ENCODE peak calls at places on chromosomes 4 and X, in nine cellular contexts. One of them, this sample, is unnamed.

GRCh38 chr4:140085062-140085622 is 68.8 kb downstream of the MAML3 start:
- DNase-seq in CD8-positive, alpha-beta T cell: no peak
- DNase-seq in body of pancreas: no peak
- DNase-seq in endodermal cell: no peak
- DNase-seq in nephron progenitor cell: no peak
- DNase-seq in foreskin fibroblast: no peak
- DNase-seq in AG04450: no peak
- DNase-seq in activated B cell treated with CpG ODN at 0.5 μM for 24 hours: no peak
- DNase-seq in HFFc6: peak; percentile 28
- DNase-seq in this sample: no peak

GRCh38 chr4:602559-602942 is 22.8 kb upstream of the PDE6B start:
- DNase-seq in HFFc6: no peak
- DNase-seq in foreskin fibroblast: no peak
- DNase-seq in nephron progenitor cell: peak; percentile 88
- DNase-seq in endodermal cell: peak; percentile 99
- DNase-seq in body of pancreas: peak; percentile 72
- DNase-seq in AG04450: no peak
- DNase-seq in CD8-positive, alpha-beta T cell: peak; percentile 30
- DNase-seq in activated B cell treated with CpG ODN at 0.5 μM for 24 hours: no peak
- DNase-seq in this sample: peak; percentile 85

GRCh38 chr4:153438916-153439756 is 27.0 kb upstream of the TMEM131L start:
- DNase-seq in endodermal cell: no peak
- DNase-seq in CD8-positive, alpha-beta T cell: no peak
- DNase-seq in foreskin fibroblast: no peak
- DNase-seq in body of pancreas: no peak
- DNase-seq in activated B cell treated with CpG ODN at 0.5 μM for 24 hours: peak; percentile 37
- DNase-seq in nephron progenitor cell: no peak
- DNase-seq in AG04450: no peak
- DNase-seq in HFFc6: no peak
- DNase-seq in this sample: no peak

GRCh38 chr4:56512166-56512565 is 6.6 kb downstream of the ARL9 start:
- DNase-seq in foreskin fibroblast: no peak
- DNase-seq in activated B cell treated with CpG ODN at 0.5 μM for 24 hours: no peak
- DNase-seq in body of pancreas: no peak
- DNase-seq in CD8-positive, alpha-beta T cell: no peak
- DNase-seq in endodermal cell: no peak
- DNase-seq in AG04450: no peak
- DNase-seq in nephron progenitor cell: no peak
- DNase-seq in HFFc6: peak; percentile 5
- DNase-seq in this sample: no peak

GRCh38 chrX:100895365-100896075 is 21.4 kb upstream of the NOX1 start:
- DNase-seq in endodermal cell: peak; percentile 72
- DNase-seq in HFFc6: peak; percentile 36
- DNase-seq in activated B cell treated with CpG ODN at 0.5 μM for 24 hours: no peak
- DNase-seq in nephron progenitor cell: peak; percentile 3
- DNase-seq in foreskin fibroblast: peak; percentile 22
- DNase-seq in AG04450: no peak
- DNase-seq in CD8-positive, alpha-beta T cell: no peak
- DNase-seq in body of pancreas: peak; percentile 9
- DNase-seq in this sample: no peak

GRCh38 chrX:120023259-120023658 is 54.2 kb downstream of the RHOXF2B start:
- DNase-seq in HFFc6: no peak
- DNase-seq in AG04450: no peak
- DNase-seq in nephron progenitor cell: no peak
- DNase-seq in CD8-positive, alpha-beta T cell: no peak
- DNase-seq in foreskin fibroblast: no peak
- DNase-seq in activated B cell treated with CpG ODN at 0.5 μM for 24 hours: no peak
- DNase-seq in endodermal cell: no peak
- DNase-seq in body of pancreas: peak; percentile 21
- DNase-seq in this sample: no peak

GRCh38 chrX:17032351-17032750 is 85.9 kb downstream of the REPS2 start:
- DNase-seq in CD8-positive, alpha-beta T cell: no peak
- DNase-seq in HFFc6: no peak
- DNase-seq in endodermal cell: no peak
- DNase-seq in foreskin fibroblast: peak; percentile 64
- DNase-seq in AG04450: no peak
- DNase-seq in nephron progenitor cell: no peak
- DNase-seq in body of pancreas: peak; percentile 52
- DNase-seq in activated B cell treated with CpG ODN at 0.5 μM for 24 hours: no peak
- DNase-seq in this sample: no peak

GRCh38 chr4:119984998-119985397 is 81.7 kb downstream of the MAD2L1 start:
- DNase-seq in CD8-positive, alpha-beta T cell: no peak
- DNase-seq in foreskin fibroblast: no peak
- DNase-seq in AG04450: no peak
- DNase-seq in nephron progenitor cell: no peak
- DNase-seq in body of pancreas: no peak
- DNase-seq in activated B cell treated with CpG ODN at 0.5 μM for 24 hours: no peak
- DNase-seq in endodermal cell: no peak
- DNase-seq in HFFc6: no peak
- DNase-seq in this sample: no peak

GRCh38 chr4:82599336-82599735 is 37.5 kb upstream of the TMEM150C start:
- DNase-seq in CD8-positive, alpha-beta T cell: no peak
- DNase-seq in HFFc6: no peak
- DNase-seq in endodermal cell: peak; percentile 81
- DNase-seq in activated B cell treated with CpG ODN at 0.5 μM for 24 hours: no peak
- DNase-seq in foreskin fibroblast: no peak
- DNase-seq in body of pancreas: no peak
- DNase-seq in nephron progenitor cell: no peak
- DNase-seq in AG04450: no peak
- DNase-seq in this sample: no peak

GRCh38 chr4:28792917-28793597 is 1927.1 kb upstream of the PCDH7 start:
- DNase-seq in endodermal cell: no peak
- DNase-seq in body of pancreas: no peak
- DNase-seq in AG04450: no peak
- DNase-seq in nephron progenitor cell: no peak
- DNase-seq in activated B cell treated with CpG ODN at 0.5 μM for 24 hours: no peak
- DNase-seq in CD8-positive, alpha-beta T cell: no peak
- DNase-seq in HFFc6: no peak
- DNase-seq in foreskin fibroblast: no peak
- DNase-seq in this sample: no peak

GRCh38 chr4:166724369-166724768 is 509.9 kb downstream of the SPOCK3 start:
- DNase-seq in HFFc6: no peak
- DNase-seq in endodermal cell: no peak
- DNase-seq in body of pancreas: no peak
- DNase-seq in activated B cell treated with CpG ODN at 0.5 μM for 24 hours: no peak
- DNase-seq in CD8-positive, alpha-beta T cell: no peak
- DNase-seq in foreskin fibroblast: no peak
- DNase-seq in AG04450: no peak
- DNase-seq in nephron progenitor cell: no peak
- DNase-seq in this sample: no peak

GRCh38 chr4:180993179-180993841 is 1249.9 kb upstream of the TENM3 start:
- DNase-seq in CD8-positive, alpha-beta T cell: no peak
- DNase-seq in AG04450: no peak
- DNase-seq in HFFc6: no peak
- DNase-seq in foreskin fibroblast: no peak
- DNase-seq in nephron progenitor cell: no peak
- DNase-seq in activated B cell treated with CpG ODN at 0.5 μM for 24 hours: no peak
- DNase-seq in body of pancreas: no peak
- DNase-seq in endodermal cell: no peak
- DNase-seq in this sample: no peak

GRCh38 chr4:80462537-80463207 is 127.1 kb downstream of the CFAP299 start:
- DNase-seq in CD8-positive, alpha-beta T cell: no peak
- DNase-seq in AG04450: no peak
- DNase-seq in nephron progenitor cell: no peak
- DNase-seq in endodermal cell: no peak
- DNase-seq in HFFc6: no peak
- DNase-seq in activated B cell treated with CpG ODN at 0.5 μM for 24 hours: no peak
- DNase-seq in body of pancreas: no peak
- DNase-seq in foreskin fibroblast: no peak
- DNase-seq in this sample: no peak

GRCh38 chr4:185108669-185109068 is 34.4 kb upstream of the SLC25A4 start:
- DNase-seq in endodermal cell: no peak
- DNase-seq in foreskin fibroblast: no peak
- DNase-seq in activated B cell treated with CpG ODN at 0.5 μM for 24 hours: no peak
- DNase-seq in CD8-positive, alpha-beta T cell: no peak
- DNase-seq in nephron progenitor cell: no peak
- DNase-seq in AG04450: no peak
- DNase-seq in HFFc6: no peak
- DNase-seq in body of pancreas: peak; percentile 43
- DNase-seq in this sample: no peak

GRCh38 chrX:97126020-97126419 is 242.3 kb downstream of the RPA4 start:
- DNase-seq in body of pancreas: no peak
- DNase-seq in AG04450: no peak
- DNase-seq in nephron progenitor cell: no peak
- DNase-seq in endodermal cell: no peak
- DNase-seq in HFFc6: peak; percentile 8
- DNase-seq in activated B cell treated with CpG ODN at 0.5 μM for 24 hours: no peak
- DNase-seq in foreskin fibroblast: peak; percentile 34
- DNase-seq in CD8-positive, alpha-beta T cell: no peak
- DNase-seq in this sample: no peak

DNA sequence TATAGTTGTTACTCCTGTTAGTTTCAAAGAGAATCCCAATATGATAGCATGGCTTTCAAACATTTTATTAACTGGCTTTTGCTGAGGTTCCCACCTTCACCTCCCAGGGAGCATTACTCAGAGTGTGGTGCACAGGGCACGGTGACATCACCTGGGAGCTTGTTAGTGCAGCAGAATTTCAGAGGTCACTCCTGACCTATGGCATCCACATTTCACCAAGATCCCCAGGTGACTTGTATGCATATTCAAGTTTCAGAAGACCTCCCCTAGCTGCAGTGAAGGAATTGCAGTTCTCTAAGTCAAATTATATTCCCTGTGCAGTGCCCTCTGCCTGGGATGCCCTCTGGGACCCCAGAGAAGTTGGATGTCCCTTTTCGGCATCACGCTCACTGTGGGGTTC is 29.7 kb upstream of the LNX1 start:
- DNase-seq in nephron progenitor cell: no peak
- DNase-seq in CD8-positive, alpha-beta T cell: no peak
- DNase-seq in HFFc6: no peak
- DNase-seq in activated B cell treated with CpG ODN at 0.5 μM for 24 hours: no peak
- DNase-seq in body of pancreas: no peak
- DNase-seq in AG04450: no peak
- DNase-seq in endodermal cell: peak; percentile 50
- DNase-seq in foreskin fibroblast: no peak
- DNase-seq in this sample: no peak
- TF ChIP-seq CTCF in nephron progenitor cell: no peak
- TF ChIP-seq CTCF in CD8-positive, alpha-beta T cell: no peak
- TF ChIP-seq CTCF in HFFc6: peak; percentile 30
- TF ChIP-seq CTCF in activated B cell treated with CpG ODN at 0.5 μM for 24 hours: no peak
- TF ChIP-seq CTCF in body of pancreas: no peak
- TF ChIP-seq CTCF in AG04450: peak; percentile 22
- TF ChIP-seq CTCF in endodermal cell: peak; percentile 63
- TF ChIP-seq CTCF in foreskin fibroblast: no peak
- TF ChIP-seq CTCF in this sample: peak; percentile 32

GRCh38 chr4:62410371-62411003 is 1210.4 kb downstream of the ADGRL3 start:
- DNase-seq in body of pancreas: no peak
- DNase-seq in CD8-positive, alpha-beta T cell: no peak
- DNase-seq in foreskin fibroblast: no peak
- DNase-seq in HFFc6: no peak
- DNase-seq in endodermal cell: no peak
- DNase-seq in activated B cell treated with CpG ODN at 0.5 μM for 24 hours: no peak
- DNase-seq in AG04450: no peak
- DNase-seq in nephron progenitor cell: no peak
- DNase-seq in this sample: no peak

GRCh38 chr4:62407534-62407933 is 1207.4 kb downstream of the ADGRL3 start:
- DNase-seq in HFFc6: no peak
- DNase-seq in foreskin fibroblast: no peak
- DNase-seq in nephron progenitor cell: no peak
- DNase-seq in activated B cell treated with CpG ODN at 0.5 μM for 24 hours: no peak
- DNase-seq in endodermal cell: no peak
- DNase-seq in CD8-positive, alpha-beta T cell: no peak
- DNase-seq in body of pancreas: no peak
- DNase-seq in AG04450: no peak
- DNase-seq in this sample: no peak

GRCh38 chr4:62408467-62408866 is 1208.3 kb downstream of the ADGRL3 start:
- DNase-seq in foreskin fibroblast: no peak
- DNase-seq in AG04450: no peak
- DNase-seq in activated B cell treated with CpG ODN at 0.5 μM for 24 hours: no peak
- DNase-seq in CD8-positive, alpha-beta T cell: no peak
- DNase-seq in nephron progenitor cell: no peak
- DNase-seq in endodermal cell: no peak
- DNase-seq in HFFc6: no peak
- DNase-seq in body of pancreas: no peak
- DNase-seq in this sample: no peak
- TF ChIP-seq CTCF in foreskin fibroblast: no peak
- TF ChIP-seq CTCF in AG04450: no peak
- TF ChIP-seq CTCF in activated B cell treated with CpG ODN at 0.5 μM for 24 hours: no peak
- TF ChIP-seq CTCF in CD8-positive, alpha-beta T cell: no peak
- TF ChIP-seq CTCF in nephron progenitor cell: no peak
- TF ChIP-seq CTCF in endodermal cell: peak; percentile 35
- TF ChIP-seq CTCF in HFFc6: no peak
- TF ChIP-seq CTCF in body of pancreas: no peak
- TF ChIP-seq CTCF in this sample: no peak

DNA sequence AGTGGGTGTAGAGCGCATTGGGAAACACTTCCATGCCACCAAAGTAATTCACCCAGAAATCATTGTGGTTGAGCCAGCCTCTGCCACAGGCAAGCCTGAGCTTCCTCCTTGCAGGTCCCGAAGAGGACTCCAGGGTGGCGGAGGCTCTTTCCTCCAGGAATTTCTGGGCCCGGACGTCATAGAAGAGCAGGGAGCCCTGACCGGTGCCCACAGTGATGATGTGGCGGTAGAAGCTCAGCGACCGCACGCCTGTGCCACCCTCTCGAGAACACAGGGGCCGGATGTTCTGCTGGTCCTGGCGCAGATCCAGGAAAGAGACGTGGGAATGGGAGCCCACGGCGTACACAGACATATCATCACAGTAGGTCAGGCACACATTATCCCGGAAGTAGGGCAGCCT is 1.3 kb downstream of the DCAF12L1 start:
- DNase-seq in body of pancreas: no peak
- DNase-seq in HFFc6: no peak
- DNase-seq in CD8-positive, alpha-beta T cell: no peak
- DNase-seq in activated B cell treated with CpG ODN at 0.5 μM for 24 hours: no peak
- DNase-seq in foreskin fibroblast: no peak
- DNase-seq in endodermal cell: peak; percentile 39
- DNase-seq in nephron progenitor cell: no peak
- DNase-seq in AG04450: no peak
- DNase-seq in this sample: no peak
- TF ChIP-seq CTCF in body of pancreas: no peak
- TF ChIP-seq CTCF in HFFc6: no peak
- TF ChIP-seq CTCF in CD8-positive, alpha-beta T cell: no peak
- TF ChIP-seq CTCF in activated B cell treated with CpG ODN at 0.5 μM for 24 hours: no peak
- TF ChIP-seq CTCF in foreskin fibroblast: no peak
- TF ChIP-seq CTCF in endodermal cell: no peak
- TF ChIP-seq CTCF in nephron progenitor cell: no peak
- TF ChIP-seq CTCF in AG04450: no peak
- TF ChIP-seq CTCF in this sample: no peak

DNA sequence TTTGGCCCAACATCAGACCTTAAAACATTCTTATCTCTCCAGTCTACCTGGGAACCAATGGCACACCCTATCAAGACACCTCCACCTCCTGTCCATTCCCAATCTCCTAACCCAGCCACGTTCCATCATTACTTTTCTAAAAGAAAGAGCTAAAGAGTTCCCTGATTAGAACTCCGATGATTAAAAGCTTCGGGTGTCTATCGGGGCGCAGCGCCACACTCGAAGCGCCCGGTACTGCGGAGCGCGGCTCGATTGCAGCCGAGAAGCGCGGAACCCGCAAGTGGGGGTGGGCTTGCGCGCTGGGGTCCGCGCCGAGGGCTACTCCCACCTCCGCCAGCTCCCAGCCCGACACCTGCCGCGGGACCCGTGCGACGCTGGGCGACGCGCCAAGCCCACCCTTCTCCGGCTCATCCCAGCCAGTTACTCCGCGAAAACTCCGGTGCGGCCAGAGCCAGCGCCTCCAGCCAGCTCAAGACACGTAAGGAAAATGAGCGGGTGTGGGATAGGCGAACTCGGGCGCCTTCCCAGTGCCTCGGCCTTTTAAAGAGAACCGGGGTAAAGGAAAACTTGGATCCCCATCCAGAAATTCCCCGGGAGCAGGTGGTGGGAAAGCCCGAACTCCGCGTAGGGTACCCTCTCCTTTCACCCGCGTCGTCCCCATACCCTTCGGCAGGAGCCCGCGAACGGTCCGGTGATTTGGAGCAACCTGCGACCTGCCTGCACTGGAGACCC is 601 bp downstream of the NPY1R start:
- DNase-seq in CD8-positive, alpha-beta T cell: no peak
- DNase-seq in nephron progenitor cell: peak; percentile 59
- DNase-seq in body of pancreas: peak; percentile 27
- DNase-seq in endodermal cell: peak; percentile 80
- DNase-seq in HFFc6: no peak
- DNase-seq in AG04450: no peak
- DNase-seq in foreskin fibroblast: peak; percentile 10
- DNase-seq in activated B cell treated with CpG ODN at 0.5 μM for 24 hours: no peak
- DNase-seq in this sample: peak; percentile 38
- TF ChIP-seq CTCF in CD8-positive, alpha-beta T cell: no peak
- TF ChIP-seq CTCF in nephron progenitor cell: no peak
- TF ChIP-seq CTCF in body of pancreas: no peak
- TF ChIP-seq CTCF in endodermal cell: peak; percentile 54
- TF ChIP-seq CTCF in HFFc6: no peak
- TF ChIP-seq CTCF in AG04450: no peak
- TF ChIP-seq CTCF in foreskin fibroblast: no peak
- TF ChIP-seq CTCF in activated B cell treated with CpG ODN at 0.5 μM for 24 hours: no peak
- TF ChIP-seq CTCF in this sample: peak; percentile 46

This sample was measured in progenitor cell of endocrine pancreas.